ENCODE peak calls at places on chromosomes 1 and 21, in nine cellular contexts. One of them, this sample, is unnamed. For H3K4me1, the result is how much of the 10 kb centered on the place peaks cover.

GRCh38 chr1:226666164-226666506 is 72.9 kb downstream of the ITPKB start:
- DNase-seq in ovary: no peak
- DNase-seq in right lobe of liver: no peak
- DNase-seq in mammary epithelial cell: no peak
- DNase-seq in prostate gland: no peak
- DNase-seq in body of pancreas: no peak
- DNase-seq in OCI-LY7: no peak
- DNase-seq in suprapubic skin: no peak
- DNase-seq in kidney: peak
- DNase-seq in this sample: no peak

GRCh38 chr21:45818276-45818903 is 163.2 kb upstream of the COL6A1 start:
- DNase-seq in ovary: no peak
- DNase-seq in right lobe of liver: no peak
- DNase-seq in mammary epithelial cell: peak
- DNase-seq in prostate gland: no peak
- DNase-seq in body of pancreas: no peak
- DNase-seq in OCI-LY7: peak
- DNase-seq in suprapubic skin: no peak
- DNase-seq in kidney: no peak
- DNase-seq in this sample: no peak

GRCh38 chr1:213984387-213985180 is 3.2 kb upstream of the PROX1 start:
- DNase-seq in ovary: no peak
- DNase-seq in right lobe of liver: no peak
- DNase-seq in mammary epithelial cell: no peak
- DNase-seq in prostate gland: no peak
- DNase-seq in body of pancreas: peak
- DNase-seq in OCI-LY7: no peak
- DNase-seq in suprapubic skin: no peak
- DNase-seq in kidney: no peak
- DNase-seq in this sample: no peak

GRCh38 chr1:7497107-7497637 is 273.9 kb upstream of the VAMP3 start:
- DNase-seq in ovary: no peak
- DNase-seq in right lobe of liver: no peak
- DNase-seq in mammary epithelial cell: no peak
- DNase-seq in prostate gland: no peak
- DNase-seq in body of pancreas: no peak
- DNase-seq in OCI-LY7: no peak
- DNase-seq in suprapubic skin: no peak
- DNase-seq in kidney: no peak
- DNase-seq in this sample: no peak

GRCh38 chr1:17527036-17527914 is 12.2 kb upstream of the ARHGEF10L start:
- DNase-seq in ovary: peak
- DNase-seq in right lobe of liver: no peak
- DNase-seq in mammary epithelial cell: no peak
- DNase-seq in prostate gland: peak
- DNase-seq in body of pancreas: peak
- DNase-seq in OCI-LY7: no peak
- DNase-seq in suprapubic skin: no peak
- DNase-seq in kidney: no peak
- DNase-seq in this sample: no peak

GRCh38 chr1:213647864-213648650 is 339.7 kb upstream of the PROX1 start:
- DNase-seq in ovary: no peak
- DNase-seq in right lobe of liver: no peak
- DNase-seq in mammary epithelial cell: no peak
- DNase-seq in prostate gland: no peak
- DNase-seq in body of pancreas: no peak
- DNase-seq in OCI-LY7: no peak
- DNase-seq in suprapubic skin: no peak
- DNase-seq in kidney: no peak
- DNase-seq in this sample: no peak

GRCh38 chr1:3419415-3420204 is 34.9 kb upstream of the ARHGEF16 start:
- DNase-seq in ovary: no peak
- DNase-seq in right lobe of liver: no peak
- DNase-seq in mammary epithelial cell: peak
- DNase-seq in prostate gland: no peak
- DNase-seq in body of pancreas: no peak
- DNase-seq in OCI-LY7: no peak
- DNase-seq in suprapubic skin: no peak
- DNase-seq in kidney: no peak
- DNase-seq in this sample: no peak

GRCh38 chr1:30415171-30415940 is 308.0 kb downstream of the MATN1 start:
- DNase-seq in ovary: peak
- DNase-seq in right lobe of liver: no peak
- DNase-seq in mammary epithelial cell: no peak
- DNase-seq in prostate gland: no peak
- DNase-seq in body of pancreas: no peak
- DNase-seq in OCI-LY7: no peak
- DNase-seq in suprapubic skin: peak
- DNase-seq in kidney: no peak
- DNase-seq in this sample: peak

GRCh38 chr1:43977376-43978263 is 1.4 kb upstream of the B4GALT2 start:
- DNase-seq in ovary: no peak
- DNase-seq in right lobe of liver: no peak
- DNase-seq in mammary epithelial cell: no peak
- DNase-seq in prostate gland: no peak
- DNase-seq in body of pancreas: no peak
- DNase-seq in OCI-LY7: no peak
- DNase-seq in suprapubic skin: no peak
- DNase-seq in kidney: no peak
- DNase-seq in this sample: no peak
- H3K4me1 ChIP-seq in ovary: under half
- H3K4me1 ChIP-seq in right lobe of liver: under half
- H3K4me1 ChIP-seq in mammary epithelial cell: half or more
- H3K4me1 ChIP-seq in prostate gland: under half
- H3K4me1 ChIP-seq in body of pancreas: half or more
- H3K4me1 ChIP-seq in OCI-LY7: under half
- H3K4me1 ChIP-seq in suprapubic skin: half or more
- H3K4me1 ChIP-seq in kidney: under half
- H3K4me1 ChIP-seq in this sample: under half

GRCh38 chr1:111204211-111204883 is 3.9 kb upstream of the DENND2D start:
- DNase-seq in ovary: peak
- DNase-seq in right lobe of liver: peak
- DNase-seq in mammary epithelial cell: no peak
- DNase-seq in prostate gland: peak
- DNase-seq in body of pancreas: peak
- DNase-seq in OCI-LY7: peak
- DNase-seq in suprapubic skin: peak
- DNase-seq in kidney: peak
- DNase-seq in this sample: peak

GRCh38 chr1:111202366-111202706 is 1.9 kb upstream of the DENND2D start:
- DNase-seq in ovary: no peak
- DNase-seq in right lobe of liver: no peak
- DNase-seq in mammary epithelial cell: peak
- DNase-seq in prostate gland: peak
- DNase-seq in body of pancreas: peak
- DNase-seq in OCI-LY7: no peak
- DNase-seq in suprapubic skin: no peak
- DNase-seq in kidney: no peak
- DNase-seq in this sample: no peak

GRCh38 chr1:111201275-111202090 is 1.0 kb upstream of the DENND2D start:
- DNase-seq in ovary: no peak
- DNase-seq in right lobe of liver: peak
- DNase-seq in mammary epithelial cell: no peak
- DNase-seq in prostate gland: no peak
- DNase-seq in body of pancreas: peak
- DNase-seq in OCI-LY7: no peak
- DNase-seq in suprapubic skin: no peak
- DNase-seq in kidney: no peak
- DNase-seq in this sample: no peak

GRCh38 chr1:111203681-111204210 is 3.3 kb upstream of the DENND2D start:
- DNase-seq in ovary: peak
- DNase-seq in right lobe of liver: peak
- DNase-seq in mammary epithelial cell: peak
- DNase-seq in prostate gland: peak
- DNase-seq in body of pancreas: peak
- DNase-seq in OCI-LY7: peak
- DNase-seq in suprapubic skin: peak
- DNase-seq in kidney: peak
- DNase-seq in this sample: peak

GRCh38 chr1:111202707-111203623 is 2.5 kb upstream of the DENND2D start:
- DNase-seq in ovary: no peak
- DNase-seq in right lobe of liver: no peak
- DNase-seq in mammary epithelial cell: no peak
- DNase-seq in prostate gland: no peak
- DNase-seq in body of pancreas: no peak
- DNase-seq in OCI-LY7: no peak
- DNase-seq in suprapubic skin: no peak
- DNase-seq in kidney: no peak
- DNase-seq in this sample: no peak
- TF ChIP-seq CTCF in ovary: no peak
- TF ChIP-seq CTCF in right lobe of liver: no peak
- TF ChIP-seq CTCF in mammary epithelial cell: no peak
- TF ChIP-seq CTCF in prostate gland: no peak
- TF ChIP-seq CTCF in body of pancreas: no peak
- TF ChIP-seq CTCF in OCI-LY7: no peak
- TF ChIP-seq CTCF in suprapubic skin: no peak
- TF ChIP-seq CTCF in kidney: no peak
- TF ChIP-seq CTCF in this sample: no peak

DNA sequence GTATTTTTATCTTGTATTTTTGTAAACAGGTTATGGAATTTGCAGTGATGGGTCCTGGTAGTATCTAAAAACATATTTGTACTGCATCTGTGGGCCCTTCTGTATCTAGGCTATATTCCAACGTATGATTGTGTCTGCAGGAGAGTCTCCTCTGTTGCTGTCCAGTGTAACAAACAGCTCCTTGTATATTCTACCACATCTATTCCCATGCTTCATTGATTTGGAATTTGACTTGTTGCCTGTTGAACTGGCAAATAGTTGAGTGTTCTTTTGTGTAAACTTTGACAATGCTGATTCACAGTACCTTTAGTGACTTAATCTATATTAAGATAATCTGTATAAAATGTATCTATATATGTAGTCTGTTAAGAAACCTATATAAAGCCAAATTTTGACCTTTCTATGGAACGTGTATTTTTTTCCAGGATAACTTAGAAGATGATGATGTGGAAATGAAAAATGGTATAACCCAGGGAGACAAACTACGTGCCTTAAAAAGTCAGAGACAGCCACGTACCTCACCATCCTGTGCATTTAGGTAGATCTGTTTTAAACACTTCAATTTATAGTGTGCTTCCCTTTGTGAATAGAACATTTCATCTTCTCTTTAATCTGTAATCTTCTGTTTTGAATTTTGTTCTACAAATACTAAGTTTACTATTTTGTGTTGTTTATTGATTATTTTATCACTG is 43.4 kb upstream of the GPR88 start:
- DNase-seq in ovary: no peak
- DNase-seq in right lobe of liver: no peak
- DNase-seq in mammary epithelial cell: peak
- DNase-seq in prostate gland: no peak
- DNase-seq in body of pancreas: no peak
- DNase-seq in OCI-LY7: no peak
- DNase-seq in suprapubic skin: no peak
- DNase-seq in kidney: no peak
- DNase-seq in this sample: no peak
- H3K4me3 ChIP-seq in ovary: no peak
- H3K4me3 ChIP-seq in right lobe of liver: no peak
- H3K4me3 ChIP-seq in mammary epithelial cell: no peak
- H3K4me3 ChIP-seq in prostate gland: no peak
- H3K4me3 ChIP-seq in body of pancreas: no peak
- H3K4me3 ChIP-seq in OCI-LY7: no peak
- H3K4me3 ChIP-seq in suprapubic skin: no peak
- H3K4me3 ChIP-seq in kidney: no peak
- H3K4me3 ChIP-seq in this sample: no peak

DNA sequence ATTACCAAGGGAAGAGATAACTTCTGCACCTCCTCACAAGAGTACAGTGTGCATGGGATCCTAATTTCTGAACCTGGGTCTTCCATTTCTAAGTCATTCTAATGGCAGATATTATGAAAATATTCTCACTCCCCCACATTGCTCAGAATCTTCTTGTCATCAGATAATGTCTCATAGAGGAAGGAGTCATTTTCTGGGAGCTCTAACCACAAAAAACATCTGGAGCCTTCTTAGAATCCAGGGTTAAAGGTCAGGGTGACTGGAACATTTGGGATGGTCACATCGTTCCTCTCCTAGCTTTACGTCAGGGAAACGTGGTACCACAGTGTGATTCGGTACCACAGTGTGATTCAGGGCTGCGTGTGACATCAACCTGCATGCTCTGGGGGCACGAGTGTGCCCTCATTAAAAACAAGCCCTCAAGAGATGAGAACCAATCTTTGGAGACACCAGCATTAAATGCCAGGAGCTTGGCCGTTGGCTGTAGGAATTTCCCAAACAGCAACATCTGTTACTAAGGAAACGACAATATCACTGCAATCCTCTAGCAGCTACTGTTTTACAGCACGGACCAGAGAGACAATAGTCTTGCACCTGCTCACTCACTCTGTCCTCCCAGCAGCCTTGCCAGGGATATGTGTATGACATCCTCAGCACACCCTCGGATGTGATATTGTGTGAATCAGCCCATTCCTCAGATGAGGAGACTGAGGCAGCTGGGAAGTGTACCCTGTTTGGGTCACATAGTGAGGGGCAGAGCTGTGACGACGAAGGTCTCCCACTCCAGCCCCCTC is 179.1 kb downstream of the PSMG1 start:
- DNase-seq in ovary: peak
- DNase-seq in right lobe of liver: no peak
- DNase-seq in mammary epithelial cell: no peak
- DNase-seq in prostate gland: no peak
- DNase-seq in body of pancreas: no peak
- DNase-seq in OCI-LY7: no peak
- DNase-seq in suprapubic skin: no peak
- DNase-seq in kidney: no peak
- DNase-seq in this sample: no peak
- H3K4me1 ChIP-seq in ovary: under half
- H3K4me1 ChIP-seq in right lobe of liver: under half
- H3K4me1 ChIP-seq in mammary epithelial cell: under half
- H3K4me1 ChIP-seq in prostate gland: under half
- H3K4me1 ChIP-seq in body of pancreas: under half
- H3K4me1 ChIP-seq in OCI-LY7: under half
- H3K4me1 ChIP-seq in suprapubic skin: under half
- H3K4me1 ChIP-seq in kidney: under half
- H3K4me1 ChIP-seq in this sample: under half

DNA sequence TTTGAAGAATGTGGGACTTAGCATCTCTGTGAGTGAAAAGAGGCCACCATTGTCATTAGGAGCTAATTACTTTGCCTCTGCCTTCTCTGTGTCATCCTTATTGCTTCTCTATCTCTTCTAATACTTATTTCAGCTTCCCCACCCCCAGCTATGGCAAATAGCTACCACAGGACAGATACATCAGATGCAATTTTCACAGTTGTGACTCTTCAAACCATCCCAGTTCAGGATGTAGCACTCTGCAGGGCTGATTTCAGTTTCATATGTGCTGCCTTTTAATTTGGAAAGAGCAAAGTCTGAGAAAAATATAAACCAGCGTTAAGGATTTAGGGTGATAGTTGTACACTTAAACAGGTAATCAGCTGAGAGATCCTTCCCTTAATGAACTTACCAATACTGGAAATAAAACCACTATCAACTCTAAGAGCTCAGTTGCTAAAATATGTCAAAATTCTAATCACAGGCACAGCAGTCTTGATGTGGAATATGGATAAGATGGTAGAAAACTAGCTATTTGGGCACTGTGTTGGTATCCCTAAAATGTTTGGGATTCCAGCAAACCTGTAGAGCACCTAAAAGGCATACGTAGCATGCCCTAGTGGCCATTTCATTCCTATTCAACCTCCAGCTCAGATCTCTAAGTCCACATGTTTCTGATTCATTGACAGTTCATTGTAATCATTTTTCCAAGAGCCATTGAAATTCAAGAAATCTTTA is 148.4 kb downstream of the SYT2 start:
- DNase-seq in ovary: no peak
- DNase-seq in right lobe of liver: no peak
- DNase-seq in mammary epithelial cell: no peak
- DNase-seq in prostate gland: no peak
- DNase-seq in body of pancreas: no peak
- DNase-seq in OCI-LY7: no peak
- DNase-seq in suprapubic skin: no peak
- DNase-seq in kidney: no peak
- DNase-seq in this sample: no peak
- TF ChIP-seq CTCF in ovary: no peak
- TF ChIP-seq CTCF in right lobe of liver: no peak
- TF ChIP-seq CTCF in mammary epithelial cell: peak
- TF ChIP-seq CTCF in prostate gland: no peak
- TF ChIP-seq CTCF in body of pancreas: no peak
- TF ChIP-seq CTCF in OCI-LY7: no peak
- TF ChIP-seq CTCF in suprapubic skin: no peak
- TF ChIP-seq CTCF in kidney: no peak
- TF ChIP-seq CTCF in this sample: no peak